ENCODE peak calls at places on chromosomes 7 and 10, in nine cellular contexts. I is AG04450; Z is dermis blood vessel endothelial cell; V is right lobe of liver; M is EL; A is activated CD8-positive, alpha-beta memory T cell treated with anti-CD3 and anti-CD28 coated beads, Interleukin-2, amount 50 U/mL, for 48 hours; S is NCI-H460; T is small intestine; C is GM18507. E is an unnamed sample.

GRCh38 chr7:155291045-155291530 is 6.6 kb upstream of the INSIG1 start:
- DNase-seq in I (no peak), Z (peak; percentile 22), V (peak; percentile 90), M (peak; percentile 82), A (peak; percentile 59), S (peak; percentile 35), T (peak; percentile 94), C (no peak), E (no peak)

GRCh38 chr7:17548014-17548653 is 249.7 kb downstream of the AHR start:
- DNase-seq in I (no peak), Z (no peak), V (no peak), M (no peak), A (no peak), S (no peak), T (no peak), C (no peak), E (no peak)

GRCh38 chr10:95237376-95238170 is 43.5 kb downstream of the ACSM6 start:
- DNase-seq in I (no peak), Z (no peak), V (no peak), M (peak; percentile 64), A (no peak), S (no peak), T (no peak), C (no peak), E (no peak)

GRCh38 chr10:112286837-112287818 is 3.9 kb downstream of the TECTB start:
- DNase-seq in I (no peak), Z (no peak), V (no peak), M (no peak), A (no peak), S (no peak), T (no peak), C (no peak), E (no peak)

GRCh38 chr10:112585052-112585451 is 138.0 kb downstream of the VTI1A start:
- DNase-seq in I (no peak), Z (no peak), V (no peak), M (peak; percentile 45), A (no peak), S (peak; percentile 61), T (no peak), C (no peak), E (no peak)

GRCh38 chr7:85261341-85261740 is 74.5 kb upstream of the SEMA3D start:
- DNase-seq in I (no peak), Z (no peak), V (no peak), M (peak; percentile 70), A (no peak), S (no peak), T (no peak), C (no peak), E (no peak)

GRCh38 chr10:98971464-98971863 is 264.2 kb downstream of the HPSE2 start:
- DNase-seq in I (no peak), Z (no peak), V (no peak), M (no peak), A (no peak), S (no peak), T (no peak), C (no peak), E (no peak)

GRCh38 chr7:36391436-36392198 is 2.0 kb downstream of the ANLN start:
- DNase-seq in I (no peak), Z (peak; percentile 35), V (no peak), M (peak; percentile 45), A (no peak), S (peak; percentile 18), T (peak; percentile 35), C (no peak), E (no peak)

GRCh38 chr7:73740771-73741170 is 2.2 kb upstream of the ABHD11 start:
- DNase-seq in I (no peak), Z (no peak), V (no peak), M (no peak), A (no peak), S (no peak), T (no peak), C (no peak), E (no peak)